ENCODE peak calls at places on chromosomes 2 and 18, in eight cellular contexts. One of them, this sample, is unnamed.

GRCh38 chr2:17166506-17166905 is 351.7 kb downstream of the RAD51AP2 start:
- DNase-seq in adrenal gland: no peak
- DNase-seq in H54: no peak
- DNase-seq in heart left ventricle: no peak
- DNase-seq in stomach: no peak
- DNase-seq in A549: no peak
- DNase-seq in body of pancreas: no peak
- DNase-seq in ovary: no peak
- DNase-seq in this sample: peak

GRCh38 chr2:82694431-82694830 is 1764.6 kb downstream of the SUCLG1 start:
- DNase-seq in adrenal gland: no peak
- DNase-seq in ovary: no peak
- DNase-seq in H54: no peak
- DNase-seq in A549: no peak
- DNase-seq in stomach: no peak
- DNase-seq in heart left ventricle: no peak
- DNase-seq in body of pancreas: no peak
- DNase-seq in this sample: no peak

GRCh38 chr2:74503506-74504475 is 3.7 kb downstream of the PCGF1 start:
- DNase-seq in adrenal gland: no peak
- DNase-seq in heart left ventricle: no peak
- DNase-seq in ovary: no peak
- DNase-seq in H54: no peak
- DNase-seq in stomach: peak
- DNase-seq in body of pancreas: no peak
- DNase-seq in A549: no peak
- DNase-seq in this sample: no peak

GRCh38 chr2:45611020-45611737 is at the start of gene SRBD1:
- DNase-seq in stomach: peak
- DNase-seq in heart left ventricle: peak
- DNase-seq in adrenal gland: peak
- DNase-seq in H54: peak
- DNase-seq in ovary: peak
- DNase-seq in A549: peak
- DNase-seq in body of pancreas: peak
- DNase-seq in this sample: peak

GRCh38 chr2:149686136-149686535 is 98.6 kb upstream of the MMADHC start:
- DNase-seq in A549: no peak
- DNase-seq in adrenal gland: no peak
- DNase-seq in heart left ventricle: no peak
- DNase-seq in H54: no peak
- DNase-seq in ovary: no peak
- DNase-seq in stomach: no peak
- DNase-seq in body of pancreas: no peak
- DNase-seq in this sample: no peak

GRCh38 chr2:134207589-134208209 is 46.2 kb upstream of the MGAT5 start:
- DNase-seq in stomach: peak
- DNase-seq in body of pancreas: peak
- DNase-seq in H54: no peak
- DNase-seq in ovary: no peak
- DNase-seq in heart left ventricle: peak
- DNase-seq in A549: peak
- DNase-seq in adrenal gland: peak
- DNase-seq in this sample: peak

GRCh38 chr18:41873730-41874129 is 81.3 kb upstream of the PIK3C3 start:
- DNase-seq in adrenal gland: no peak
- DNase-seq in H54: no peak
- DNase-seq in heart left ventricle: no peak
- DNase-seq in stomach: no peak
- DNase-seq in body of pancreas: no peak
- DNase-seq in A549: no peak
- DNase-seq in ovary: no peak
- DNase-seq in this sample: no peak

GRCh38 chr2:139730197-139730596 is 950.0 kb upstream of the NXPH2 start:
- DNase-seq in ovary: no peak
- DNase-seq in H54: no peak
- DNase-seq in adrenal gland: no peak
- DNase-seq in heart left ventricle: no peak
- DNase-seq in stomach: no peak
- DNase-seq in A549: no peak
- DNase-seq in body of pancreas: no peak
- DNase-seq in this sample: no peak

GRCh38 chr2:72669121-72669520 is 156.7 kb downstream of the EXOC6B start:
- DNase-seq in stomach: no peak
- DNase-seq in A549: peak
- DNase-seq in ovary: no peak
- DNase-seq in adrenal gland: peak
- DNase-seq in body of pancreas: no peak
- DNase-seq in H54: peak
- DNase-seq in heart left ventricle: no peak
- DNase-seq in this sample: no peak

GRCh38 chr2:45741451-45741850 is 90.0 kb downstream of the PRKCE start:
- DNase-seq in body of pancreas: peak
- DNase-seq in H54: no peak
- DNase-seq in adrenal gland: no peak
- DNase-seq in stomach: peak
- DNase-seq in heart left ventricle: peak
- DNase-seq in A549: no peak
- DNase-seq in ovary: no peak
- DNase-seq in this sample: no peak

GRCh38 chr18:44856157-44856556 is 175.5 kb downstream of the SETBP1 start:
- DNase-seq in A549: no peak
- DNase-seq in body of pancreas: no peak
- DNase-seq in adrenal gland: no peak
- DNase-seq in stomach: no peak
- DNase-seq in heart left ventricle: no peak
- DNase-seq in ovary: no peak
- DNase-seq in H54: no peak
- DNase-seq in this sample: no peak

GRCh38 chr18:9975658-9976057 is 61.8 kb downstream of the VAPA start:
- DNase-seq in A549: no peak
- DNase-seq in stomach: no peak
- DNase-seq in heart left ventricle: no peak
- DNase-seq in ovary: no peak
- DNase-seq in body of pancreas: no peak
- DNase-seq in adrenal gland: no peak
- DNase-seq in H54: no peak
- DNase-seq in this sample: no peak

GRCh38 chr2:84906900-84907714 is 1.7 kb downstream of the TMSB10 start:
- DNase-seq in heart left ventricle: peak
- DNase-seq in ovary: peak
- DNase-seq in H54: peak
- DNase-seq in stomach: no peak
- DNase-seq in adrenal gland: peak
- DNase-seq in A549: peak
- DNase-seq in body of pancreas: no peak
- DNase-seq in this sample: no peak

DNA sequence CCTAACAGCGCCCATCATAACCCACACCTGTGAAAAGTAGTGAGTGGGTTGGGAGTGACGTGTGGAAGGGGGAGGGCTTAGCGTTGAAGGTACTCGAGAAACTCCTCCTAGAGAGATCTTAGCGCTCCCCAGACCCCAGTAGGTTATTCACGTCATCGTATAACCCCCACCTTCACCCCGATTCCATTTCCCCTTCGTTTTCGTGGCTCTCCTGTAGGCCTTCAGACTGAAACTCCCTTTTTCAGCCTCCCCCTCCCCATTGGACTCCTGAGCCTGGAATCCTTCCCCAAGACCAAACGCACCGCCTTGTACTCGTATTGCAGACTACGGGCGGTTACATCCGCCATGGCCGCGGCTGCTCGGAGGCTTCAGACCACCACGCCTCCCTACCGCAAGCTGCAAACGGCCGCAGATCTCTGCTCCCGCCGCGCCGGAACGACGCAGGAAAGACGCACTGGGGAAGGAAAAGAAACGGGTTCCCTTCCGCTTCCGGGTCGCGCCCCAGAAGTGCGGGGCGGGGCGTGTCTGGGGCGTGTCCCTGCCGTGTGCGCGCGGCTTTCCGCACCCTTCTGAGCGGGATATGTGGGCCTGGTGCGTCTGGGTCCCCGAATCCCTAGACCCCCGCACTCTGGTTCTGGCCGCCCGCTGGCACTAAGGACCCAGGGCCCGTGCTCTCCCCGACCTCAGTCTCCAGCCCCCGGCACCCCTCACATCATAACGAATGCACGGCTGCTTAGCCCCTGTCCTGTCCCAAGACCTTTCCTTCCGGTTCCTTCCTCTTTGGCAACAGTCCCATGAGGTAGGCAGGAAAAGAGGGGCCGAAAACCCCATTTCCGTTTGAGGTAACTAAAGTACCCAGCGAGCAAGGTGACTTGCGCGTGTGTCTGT is at the start of gene SNRNP200:
- DNase-seq in H54: peak
- DNase-seq in stomach: peak
- DNase-seq in heart left ventricle: peak
- DNase-seq in body of pancreas: peak
- DNase-seq in ovary: peak
- DNase-seq in adrenal gland: peak
- DNase-seq in A549: peak
- DNase-seq in this sample: peak
- TF ChIP-seq POLR2A in H54: peak
- TF ChIP-seq POLR2A in stomach: peak
- TF ChIP-seq POLR2A in heart left ventricle: no peak
- TF ChIP-seq POLR2A in body of pancreas: peak
- TF ChIP-seq POLR2A in ovary: peak
- TF ChIP-seq POLR2A in adrenal gland: peak
- TF ChIP-seq POLR2A in A549: peak
- TF ChIP-seq POLR2A in this sample: peak

GRCh38 chr2:190881074-190881479 is 456 bp downstream of the GLS start:
- DNase-seq in H54: no peak
- DNase-seq in body of pancreas: no peak
- DNase-seq in ovary: no peak
- DNase-seq in stomach: no peak
- DNase-seq in A549: no peak
- DNase-seq in adrenal gland: no peak
- DNase-seq in heart left ventricle: no peak
- DNase-seq in this sample: no peak
- TF ChIP-seq POLR2A in H54: no peak
- TF ChIP-seq POLR2A in body of pancreas: no peak
- TF ChIP-seq POLR2A in ovary: no peak
- TF ChIP-seq POLR2A in stomach: no peak
- TF ChIP-seq POLR2A in A549: no peak
- TF ChIP-seq POLR2A in adrenal gland: no peak
- TF ChIP-seq POLR2A in heart left ventricle: no peak
- TF ChIP-seq POLR2A in this sample: no peak

DNA sequence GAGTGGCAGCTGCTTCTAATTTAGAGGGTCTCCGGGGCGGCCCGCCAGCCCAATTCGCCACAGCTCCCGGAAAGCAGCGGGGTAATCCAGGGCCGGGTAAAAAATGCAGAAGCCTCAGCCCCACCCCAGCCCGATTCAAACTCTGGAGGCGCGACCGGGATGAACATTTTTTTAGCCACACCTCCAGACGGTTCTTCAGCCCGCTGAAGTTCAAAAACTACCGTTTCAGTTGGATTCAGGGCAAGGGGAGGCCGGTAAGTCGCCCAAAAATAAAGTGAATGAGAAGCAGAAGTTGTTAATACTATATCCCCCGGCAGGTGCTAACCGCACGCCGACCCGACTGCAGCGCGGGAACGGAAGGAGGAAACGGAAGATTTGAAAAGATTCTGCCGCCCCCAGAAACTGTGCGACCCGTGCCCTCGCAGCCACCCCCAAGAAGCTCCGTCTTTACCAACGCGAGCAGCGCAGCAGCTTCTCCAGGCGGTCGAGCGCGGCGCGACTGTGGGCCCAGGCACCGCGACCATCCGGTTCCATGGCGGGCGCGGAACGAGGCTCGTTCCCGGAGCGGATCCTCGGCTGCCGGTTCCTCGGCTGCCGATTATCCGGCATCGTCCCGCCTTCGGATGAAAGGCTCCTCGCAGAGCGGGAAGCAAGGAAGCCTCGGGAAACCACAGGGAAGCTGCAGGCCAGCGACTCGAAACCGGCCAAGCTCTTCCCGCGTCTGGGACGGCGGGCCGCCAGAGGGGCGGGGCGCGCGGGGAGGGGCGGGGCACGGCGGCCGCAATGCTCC is at the start of gene BARD1:
- DNase-seq in H54: peak
- DNase-seq in stomach: peak
- DNase-seq in heart left ventricle: peak
- DNase-seq in ovary: peak
- DNase-seq in A549: peak
- DNase-seq in adrenal gland: peak
- DNase-seq in body of pancreas: peak
- DNase-seq in this sample: peak
- TF ChIP-seq POLR2A in H54: peak
- TF ChIP-seq POLR2A in stomach: no peak
- TF ChIP-seq POLR2A in heart left ventricle: no peak
- TF ChIP-seq POLR2A in ovary: peak
- TF ChIP-seq POLR2A in A549: peak
- TF ChIP-seq POLR2A in adrenal gland: no peak
- TF ChIP-seq POLR2A in body of pancreas: no peak
- TF ChIP-seq POLR2A in this sample: peak

DNA sequence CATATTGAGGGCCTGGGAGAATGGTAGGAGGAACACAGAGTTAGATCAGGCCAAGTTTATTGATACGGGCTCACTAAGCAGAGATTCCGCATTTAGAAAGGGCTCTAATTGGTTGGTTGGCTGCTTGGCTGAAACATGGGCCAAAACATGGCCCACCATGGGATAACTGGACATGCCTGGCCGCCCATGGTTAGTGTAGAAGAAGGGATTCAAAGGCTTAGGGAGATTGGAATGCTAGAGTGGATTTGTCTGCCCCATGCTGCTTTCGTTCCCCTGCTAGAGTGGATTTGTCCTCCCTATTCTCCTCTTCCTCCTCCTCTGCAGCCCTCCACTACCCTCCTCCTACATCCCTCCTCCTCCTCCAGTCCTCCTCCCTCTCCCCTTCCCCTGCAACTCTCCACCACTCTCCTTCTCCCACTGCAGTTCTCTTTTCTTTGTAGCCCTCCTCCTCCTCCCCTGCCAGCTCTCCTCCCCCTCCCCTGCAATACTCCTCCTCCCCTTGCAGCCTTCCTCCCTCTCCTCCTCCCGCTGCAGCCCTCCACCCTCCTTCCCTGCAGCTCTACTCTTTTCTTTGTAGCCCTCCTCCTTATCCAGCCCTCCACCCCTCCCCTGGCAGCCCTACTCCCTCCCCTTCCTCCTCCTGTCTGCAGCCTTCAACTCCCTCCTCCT is 17.2 kb downstream of the BOK start:
- DNase-seq in H54: no peak
- DNase-seq in A549: no peak
- DNase-seq in stomach: no peak
- DNase-seq in heart left ventricle: no peak
- DNase-seq in ovary: no peak
- DNase-seq in body of pancreas: no peak
- DNase-seq in adrenal gland: no peak
- DNase-seq in this sample: no peak
- TF ChIP-seq POLR2A in H54: no peak
- TF ChIP-seq POLR2A in A549: no peak
- TF ChIP-seq POLR2A in stomach: no peak
- TF ChIP-seq POLR2A in heart left ventricle: no peak
- TF ChIP-seq POLR2A in ovary: no peak
- TF ChIP-seq POLR2A in body of pancreas: no peak
- TF ChIP-seq POLR2A in adrenal gland: no peak
- TF ChIP-seq POLR2A in this sample: no peak

This sample was measured in prostate gland.